ENCODE peak calls at places on chromosomes 13 and 19, in eight cellular contexts. K is ovary, R is astrocyte of the spinal cord, D is right lobe of liver, Q is amniotic stem cell, S is PC-9, X is OCI-LY7, B is HuH-7. O is an unnamed sample.

GRCh38 chr19:36456831-36457230 is 32.5 kb downstream of the ZNF566 start:
- DNase-seq in B (no peak), X (no peak), Q (no peak), R (no peak), S (no peak), D (no peak), K (no peak), O (no peak)

GRCh38 chr13:64997438-64997837 is 2232.7 kb downstream of the PCDH9 start:
- DNase-seq in X (no peak), S (no peak), Q (no peak), B (no peak), K (no peak), D (no peak), R (no peak), O (no peak)

GRCh38 chr19:6340493-6341201 is 7.2 kb upstream of the ACER1 start:
- DNase-seq in X (peak), Q (no peak), S (no peak), R (no peak), K (no peak), D (no peak), B (no peak), O (no peak)

GRCh38 chr13:25114220-25114619 is 18.3 kb downstream of the PABPC3 start:
- DNase-seq in B (peak), D (peak), Q (peak), X (peak), R (peak), K (peak), S (peak), O (peak)

GRCh38 chr19:18072335-18072734 is 14.4 kb downstream of the IL12RB1 start:
- DNase-seq in B (no peak), X (no peak), K (no peak), S (no peak), D (no peak), R (no peak), Q (no peak), O (no peak)

GRCh38 chr19:56405062-56405461 is 930 bp downstream of the ZNF583 start:
- DNase-seq in K (no peak), D (no peak), S (no peak), X (no peak), B (no peak), R (no peak), Q (no peak), O (no peak)

GRCh38 chr19:11142528-11143171 is 12.9 kb downstream of the SPC24 start:
- DNase-seq in Q (peak), R (peak), K (peak), S (peak), D (peak), B (peak), X (no peak), O (no peak)

GRCh38 chr13:112974676-112975075 is 5.7 kb downstream of the MCF2L start:
- DNase-seq in R (no peak), B (no peak), S (no peak), K (no peak), D (no peak), Q (no peak), X (no peak), O (no peak)

GRCh38 chr19:40279120-40279551 is 6.0 kb downstream of the AKT2 start:
- DNase-seq in S (no peak), B (no peak), K (peak), X (no peak), Q (no peak), R (peak), D (no peak), O (no peak)